ENCODE peak calls at places on chromosomes 2 and 18, in eight cellular contexts. D is T-helper 9 cell; G is sigmoid colon; C is T-cell; J is A172; U is fibroblast of villous mesenchyme; P is stimulated activated CD8-positive, alpha-beta memory T cell treated with anti-CD3 and anti-CD28 coated beads, Interleukin-4, amount 100 ng/mL, for 1 hour; Z is CD4-positive, alpha-beta T cell. Y is an unnamed sample.

GRCh38 chr2:54945401-54946219 is 104.6 kb downstream of the RTN4 start:
- DNase-seq in D (no peak), G (peak; percentile 85), C (no peak), J (no peak), U (peak; percentile 56), P (no peak), Z (no peak), Y (no peak)

GRCh38 chr2:167843203-167843602 is 404.2 kb downstream of the STK39 start:
- DNase-seq in D (no peak), G (no peak), C (no peak), J (no peak), U (no peak), P (no peak), Z (no peak), Y (no peak)

GRCh38 chr18:36496022-36496421 is 198.5 kb downstream of the FHOD3 start:
- DNase-seq in D (no peak), G (no peak), C (no peak), J (no peak), U (no peak), P (no peak), Z (no peak), Y (no peak)

GRCh38 chr2:128423788-128424165 is 105.1 kb upstream of the HS6ST1 start:
- DNase-seq in D (no peak), G (no peak), C (no peak), J (no peak), U (no peak), P (no peak), Z (no peak), Y (no peak)

GRCh38 chr2:205808493-205809121 is 126.3 kb downstream of the NRP2 start:
- DNase-seq in D (no peak), G (peak; percentile 73), C (no peak), J (no peak), U (no peak), P (no peak), Z (no peak), Y (no peak)

GRCh38 chr18:47969851-47970250 is 39.4 kb upstream of the SMAD2 start:
- DNase-seq in D (no peak), G (no peak), C (no peak), J (peak; percentile 42), U (peak; percentile 44), P (no peak), Z (no peak), Y (no peak)

GRCh38 chr2:69214898-69215297 is 172.1 kb downstream of the GFPT1 start:
- DNase-seq in D (no peak), G (no peak), C (no peak), J (peak; percentile 39), U (peak; percentile 80), P (no peak), Z (no peak), Y (no peak)

GRCh38 chr2:216618785-216619184 is 14.4 kb upstream of the IGFBP2 start:
- DNase-seq in D (no peak), G (no peak), C (no peak), J (no peak), U (no peak), P (no peak), Z (no peak), Y (no peak)

GRCh38 chr2:176104338-176105077 is 2.6 kb upstream of the HOXD11 start:
- DNase-seq in D (no peak), G (peak; percentile 78), C (no peak), J (peak; percentile 98), U (peak; percentile 90), P (no peak), Z (no peak), Y (no peak)